ENCODE peak calls at places on chromosomes 3 and 15, in four cellular contexts. W is HuH-7.5, C is left colon, E is AG10803. R is an unnamed sample.

GRCh38 chr3:16513141-16514020 is at the start of gene RFTN1:
- DNase-seq in C (peak; percentile 53), W (peak; percentile 41), E (peak; percentile 61), R (peak; percentile 40)

GRCh38 chr15:39270221-39270835 is 310.6 kb upstream of the THBS1 start:
- DNase-seq in W (no peak), E (peak; percentile 54), C (no peak), R (no peak)

GRCh38 chr3:186108106-186108940 is 566 bp downstream of the ETV5 start:
- DNase-seq in C (peak; percentile 24), W (peak; percentile 56), E (peak; percentile 58), R (no peak)

GRCh38 chr15:101063891-101064794 is 145.0 kb downstream of the LRRK1 start:
- DNase-seq in E (no peak), C (no peak), W (no peak), R (no peak)

GRCh38 chr15:28125673-28126651 is 26.8 kb upstream of the OCA2 start:
- DNase-seq in C (no peak), W (peak; percentile 41), E (peak; percentile 57), R (peak; percentile 36)

GRCh38 chr15:25716414-25717102 is 146.6 kb downstream of the ATP10A start:
- DNase-seq in E (no peak), C (no peak), W (no peak), R (no peak)

GRCh38 chr3:23094890-23095462 is 108.2 kb upstream of the UBE2E2 start:
- DNase-seq in E (peak; percentile 13), C (no peak), W (peak; percentile 24), R (no peak)

GRCh38 chr3:71444028-71444860 is 139.3 kb downstream of the FOXP1 start:
- DNase-seq in E (peak; percentile 72), C (peak; percentile 50), W (no peak), R (peak; percentile 74)

GRCh38 chr3:167740961-167741587 is 5.6 kb downstream of the SERPINI1 start:
- DNase-seq in E (peak; percentile 18), C (peak; percentile 18), W (no peak), R (peak; percentile 4)

GRCh38 chr3:136995652-136996051 is 37.9 kb downstream of the IL20RB start:
- DNase-seq in E (peak; percentile 54), W (no peak), C (no peak), R (no peak)

GRCh38 chr3:130604806-130605205 is 87.8 kb downstream of the COL6A6 start:
- DNase-seq in W (no peak), C (no peak), E (no peak), R (no peak)

GRCh38 chr15:38207591-38207990 is 45.0 kb upstream of the SPRED1 start:
- DNase-seq in W (no peak), C (no peak), E (peak; percentile 3), R (no peak)

GRCh38 chr3:43106293-43106628 is 382 bp upstream of the POMGNT2 start:
- DNase-seq in C (peak; percentile 12), W (peak; percentile 58), E (no peak), R (no peak)

GRCh38 chr3:114011059-114011797 is 45.1 kb downstream of the CCDC191 start:
- DNase-seq in W (no peak), C (no peak), E (no peak), R (no peak)

GRCh38 chr15:40439461-40440299 is 1.1 kb upstream of the BAHD1 start:
- DNase-seq in E (no peak), W (peak; percentile 57), C (peak; percentile 66), R (no peak)

GRCh38 chr15:78242128-78242527 is 7.8 kb upstream of the ACSBG1 start:
- DNase-seq in C (peak; percentile 58), E (no peak), W (no peak), R (no peak)

GRCh38 chr3:146326875-146327543 is 76.1 kb upstream of the PLSCR4 start:
- DNase-seq in C (peak; percentile 59), W (peak; percentile 8), E (peak; percentile 76), R (no peak)

GRCh38 chr15:62912808-62913207 is 129.7 kb upstream of the TPM1 start:
- DNase-seq in W (no peak), C (no peak), E (no peak), R (no peak)

GRCh38 chr15:67148196-67148701 is 82.8 kb downstream of the SMAD3 start:
- DNase-seq in W (no peak), C (peak; percentile 37), E (peak; percentile 81), R (no peak)

R was measured in T-cell.